ENCODE peak calls at places on chromosomes 12 and 14, in five cellular contexts. D, R, X, N and H are unnamed samples.

GRCh38 chr14:55721353-55721752 is 141.3 kb downstream of the KTN1 start:
- DNase-seq in D (no peak), R (no peak), X (peak; percentile 98), N (no peak), H (no peak)

GRCh38 chr14:83133986-83134664 is 1600.5 kb upstream of the SEL1L start:
- DNase-seq in D (no peak), R (no peak), X (no peak), N (no peak), H (no peak)

GRCh38 chr14:71400821-71401447 is 493.7 kb downstream of the PCNX1 start:
- DNase-seq in D (no peak), R (no peak), X (peak; percentile 47), N (no peak), H (no peak)

GRCh38 chr12:124039276-124039675 is 66.3 kb downstream of the ZNF664 start:
- DNase-seq in D (no peak), R (no peak), X (peak; percentile 86), N (no peak), H (no peak)

GRCh38 chr12:3896851-3897351 is 23.7 kb upstream of the PARP11 start:
- DNase-seq in D (no peak), R (peak; percentile 10), X (no peak), N (no peak), H (no peak)

GRCh38 chr14:37150414-37150813 is 22.0 kb downstream of the SLC25A21 start:
- DNase-seq in D (no peak), R (no peak), X (peak; percentile 34), N (no peak), H (peak; percentile 15)

GRCh38 chr12:105922670-105923102 is 216.1 kb downstream of the NUAK1 start:
- DNase-seq in D (no peak), R (no peak), X (peak; percentile 92), N (no peak), H (no peak)

GRCh38 chr12:18935371-18935965 is 194.1 kb upstream of the PLEKHA5 start:
- DNase-seq in D (no peak), R (no peak), X (peak; percentile 57), N (no peak), H (no peak)